ENCODE peak calls at places on chromosome 13, in four cellular contexts. One of them, this sample, is unnamed.

GRCh38 chr13:80084086-80084676 is 256.7 kb downstream of the SPRY2 start:
- DNase-seq in K562: no peak
- DNase-seq in HepG2: no peak
- DNase-seq in Panc1: peak
- DNase-seq in this sample: no peak

GRCh38 chr13:90717451-90717936 is 630.0 kb upstream of the MIR17HG start:
- DNase-seq in K562: no peak
- DNase-seq in HepG2: no peak
- DNase-seq in Panc1: no peak
- DNase-seq in this sample: peak

GRCh38 chr13:75467009-75467728 is 14.8 kb downstream of the TBC1D4 start:
- DNase-seq in K562: no peak
- DNase-seq in HepG2: peak
- DNase-seq in Panc1: no peak
- DNase-seq in this sample: no peak

GRCh38 chr13:109160357-109160756 is 530.9 kb downstream of the MYO16 start:
- DNase-seq in K562: no peak
- DNase-seq in Panc1: no peak
- DNase-seq in HepG2: no peak
- DNase-seq in this sample: no peak

GRCh38 chr13:103839460-103839859 is 773.2 kb upstream of the SLC10A2 start:
- DNase-seq in Panc1: no peak
- DNase-seq in K562: no peak
- DNase-seq in HepG2: no peak
- DNase-seq in this sample: no peak

GRCh38 chr13:111661776-111662175 is 341.3 kb downstream of the TEX29 start:
- DNase-seq in K562: no peak
- DNase-seq in Panc1: no peak
- DNase-seq in HepG2: no peak
- DNase-seq in this sample: no peak

GRCh38 chr13:111532111-111532510 is 211.7 kb downstream of the TEX29 start:
- DNase-seq in HepG2: no peak
- DNase-seq in Panc1: no peak
- DNase-seq in K562: no peak
- DNase-seq in this sample: no peak

GRCh38 chr13:27830010-27830409 is 37.7 kb downstream of the GSX1 start:
- DNase-seq in Panc1: no peak
- DNase-seq in HepG2: no peak
- DNase-seq in K562: peak
- DNase-seq in this sample: peak

GRCh38 chr13:65595881-65596280 is 1634.3 kb downstream of the PCDH9 start:
- DNase-seq in Panc1: no peak
- DNase-seq in HepG2: no peak
- DNase-seq in K562: no peak
- DNase-seq in this sample: no peak

GRCh38 chr13:83825676-83826075 is 56.6 kb downstream of the SLITRK1 start:
- DNase-seq in Panc1: no peak
- DNase-seq in K562: no peak
- DNase-seq in HepG2: no peak
- DNase-seq in this sample: no peak

GRCh38 chr13:84050551-84050950 is 168.3 kb upstream of the SLITRK1 start:
- DNase-seq in K562: no peak
- DNase-seq in Panc1: no peak
- DNase-seq in HepG2: no peak
- DNase-seq in this sample: no peak

GRCh38 chr13:101945435-101945834 is 456.4 kb downstream of the FGF14 start:
- DNase-seq in Panc1: no peak
- DNase-seq in HepG2: no peak
- DNase-seq in K562: no peak
- DNase-seq in this sample: no peak

GRCh38 chr13:27619711-27620376 is 485 bp downstream of the LNX2 start:
- DNase-seq in Panc1: no peak
- DNase-seq in K562: no peak
- DNase-seq in HepG2: peak
- DNase-seq in this sample: no peak

GRCh38 chr13:73519720-73520119 is 460.9 kb downstream of the KLF5 start:
- DNase-seq in K562: no peak
- DNase-seq in Panc1: no peak
- DNase-seq in HepG2: no peak
- DNase-seq in this sample: no peak
- TF ChIP-seq TCF7L2 in K562: no peak
- TF ChIP-seq TCF7L2 in Panc1: no peak
- TF ChIP-seq TCF7L2 in HepG2: no peak
- TF ChIP-seq TCF7L2 in this sample: no peak

GRCh38 chr13:23609414-23610186 is 39.4 kb downstream of the TNFRSF19 start:
- DNase-seq in K562: no peak
- DNase-seq in Panc1: no peak
- DNase-seq in HepG2: no peak
- DNase-seq in this sample: no peak

GRCh38 chr13:23608138-23608537 is 37.9 kb downstream of the TNFRSF19 start:
- DNase-seq in Panc1: no peak
- DNase-seq in HepG2: no peak
- DNase-seq in K562: no peak
- DNase-seq in this sample: no peak

GRCh38 chr13:23610966-23611486 is 40.8 kb downstream of the TNFRSF19 start:
- DNase-seq in HepG2: no peak
- DNase-seq in Panc1: no peak
- DNase-seq in K562: no peak
- DNase-seq in this sample: no peak

GRCh38 chr13:23610187-23610576 is 40.0 kb downstream of the TNFRSF19 start:
- DNase-seq in K562: no peak
- DNase-seq in HepG2: peak
- DNase-seq in Panc1: no peak
- DNase-seq in this sample: no peak

DNA sequence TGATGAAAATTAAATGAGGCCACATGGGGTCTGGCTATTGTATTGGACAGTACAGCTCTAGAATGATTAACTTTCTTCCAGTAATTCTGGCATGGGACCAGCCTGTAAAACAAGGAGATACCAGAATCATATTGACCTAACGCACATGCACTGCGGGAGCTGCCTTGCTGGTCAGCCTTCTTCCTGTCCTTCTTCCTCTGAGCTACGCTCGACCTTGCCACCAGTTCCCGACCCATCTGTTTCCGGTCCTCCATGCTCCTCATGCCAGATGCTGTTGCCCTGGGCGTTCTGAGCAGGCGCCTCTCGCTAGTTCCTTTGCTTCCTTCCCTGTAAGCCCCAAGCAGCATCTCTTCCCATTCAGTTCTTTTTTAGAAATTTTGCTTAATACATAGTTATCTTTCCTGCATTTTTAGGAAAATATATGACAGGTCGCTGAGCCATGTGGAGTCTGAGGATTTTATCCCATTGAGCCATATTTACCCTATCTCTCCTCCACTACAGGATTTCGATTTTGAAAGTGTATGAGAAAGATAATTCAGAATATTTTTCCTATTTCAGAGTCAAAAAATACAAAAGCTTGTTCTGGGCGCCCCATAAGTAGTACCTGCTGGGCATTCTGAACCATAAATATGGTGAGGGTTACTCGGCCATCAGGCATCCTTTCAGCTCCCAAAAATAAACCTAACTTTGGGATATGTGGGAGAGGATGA is 38.6 kb downstream of the TNFRSF19 start:
- DNase-seq in K562: no peak
- DNase-seq in Panc1: no peak
- DNase-seq in HepG2: peak
- DNase-seq in this sample: no peak
- TF ChIP-seq TCF7L2 in K562: no peak
- TF ChIP-seq TCF7L2 in Panc1: no peak
- TF ChIP-seq TCF7L2 in HepG2: no peak
- TF ChIP-seq TCF7L2 in this sample: no peak

GRCh38 chr13:35475960-35476943 is at the start of gene MAB21L1:
- DNase-seq in HepG2: no peak
- DNase-seq in K562: no peak
- DNase-seq in Panc1: no peak
- DNase-seq in this sample: no peak

GRCh38 chr13:35472308-35473008 is 4.0 kb downstream of the MAB21L1 start:
- DNase-seq in K562: no peak
- DNase-seq in HepG2: no peak
- DNase-seq in Panc1: no peak
- DNase-seq in this sample: no peak

GRCh38 chr13:35478384-35479222 is 2.1 kb upstream of the MAB21L1 start:
- DNase-seq in HepG2: no peak
- DNase-seq in Panc1: no peak
- DNase-seq in K562: no peak
- DNase-seq in this sample: no peak

GRCh38 chr13:35474551-35474950 is 1.9 kb downstream of the MAB21L1 start:
- DNase-seq in Panc1: no peak
- DNase-seq in HepG2: no peak
- DNase-seq in K562: no peak
- DNase-seq in this sample: no peak

GRCh38 chr13:35475131-35475959 is 1.1 kb downstream of the MAB21L1 start:
- DNase-seq in Panc1: no peak
- DNase-seq in K562: no peak
- DNase-seq in HepG2: no peak
- DNase-seq in this sample: no peak
- TF ChIP-seq TCF7L2 in Panc1: no peak
- TF ChIP-seq TCF7L2 in K562: no peak
- TF ChIP-seq TCF7L2 in HepG2: no peak
- TF ChIP-seq TCF7L2 in this sample: no peak

GRCh38 chr13:44396963-44397580 is 23.4 kb downstream of the SERP2 start:
- DNase-seq in HepG2: no peak
- DNase-seq in K562: peak
- DNase-seq in Panc1: no peak
- DNase-seq in this sample: no peak
- TF ChIP-seq TCF7L2 in HepG2: no peak
- TF ChIP-seq TCF7L2 in K562: no peak
- TF ChIP-seq TCF7L2 in Panc1: no peak
- TF ChIP-seq TCF7L2 in this sample: no peak

DNA sequence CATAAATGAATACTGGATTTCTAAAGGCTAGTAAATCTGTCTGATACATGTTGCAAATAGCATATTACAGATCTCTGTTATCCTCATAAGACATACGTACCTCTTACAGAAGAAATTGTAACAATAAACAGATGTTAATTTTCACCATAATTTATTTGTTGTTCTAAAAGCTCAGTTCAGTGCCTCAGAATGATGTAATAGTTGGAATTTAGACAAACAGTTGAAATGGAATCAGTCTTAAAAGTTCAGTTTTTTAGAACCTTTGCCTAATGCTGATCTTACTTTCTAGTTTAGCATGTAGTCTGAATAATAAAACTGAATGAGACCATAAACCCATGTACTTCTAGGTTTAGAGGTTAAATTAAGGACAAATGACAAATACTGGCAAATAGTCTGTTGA is 43.2 kb downstream of the B3GLCT start:
- DNase-seq in HepG2: no peak
- DNase-seq in K562: no peak
- DNase-seq in Panc1: no peak
- DNase-seq in this sample: no peak
- TF ChIP-seq TCF7L2 in HepG2: no peak
- TF ChIP-seq TCF7L2 in K562: no peak
- TF ChIP-seq TCF7L2 in Panc1: no peak
- TF ChIP-seq TCF7L2 in this sample: no peak

DNA sequence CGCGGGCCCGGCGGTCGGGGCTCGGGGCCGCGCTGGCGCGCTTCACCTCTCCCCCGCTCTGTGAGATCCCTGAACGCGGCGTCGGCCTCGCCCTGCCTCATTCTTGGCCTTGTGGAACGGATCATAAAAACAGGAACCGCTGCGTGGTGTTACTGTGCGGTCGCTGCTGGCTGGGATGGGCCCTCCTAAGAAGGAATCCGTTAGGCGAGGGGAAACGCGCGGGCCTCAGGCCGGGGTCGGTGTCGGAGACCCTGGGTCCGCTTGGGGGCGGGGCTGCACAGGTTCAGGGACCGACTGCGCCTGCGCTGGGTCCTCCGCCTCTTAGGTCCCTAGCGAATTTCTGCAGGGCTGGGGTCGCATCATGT is 381 bp downstream of the CKAP2 start:
- DNase-seq in HepG2: peak
- DNase-seq in K562: peak
- DNase-seq in Panc1: peak
- DNase-seq in this sample: peak
- TF ChIP-seq TCF7L2 in HepG2: no peak
- TF ChIP-seq TCF7L2 in K562: no peak
- TF ChIP-seq TCF7L2 in Panc1: no peak
- TF ChIP-seq TCF7L2 in this sample: no peak

DNA sequence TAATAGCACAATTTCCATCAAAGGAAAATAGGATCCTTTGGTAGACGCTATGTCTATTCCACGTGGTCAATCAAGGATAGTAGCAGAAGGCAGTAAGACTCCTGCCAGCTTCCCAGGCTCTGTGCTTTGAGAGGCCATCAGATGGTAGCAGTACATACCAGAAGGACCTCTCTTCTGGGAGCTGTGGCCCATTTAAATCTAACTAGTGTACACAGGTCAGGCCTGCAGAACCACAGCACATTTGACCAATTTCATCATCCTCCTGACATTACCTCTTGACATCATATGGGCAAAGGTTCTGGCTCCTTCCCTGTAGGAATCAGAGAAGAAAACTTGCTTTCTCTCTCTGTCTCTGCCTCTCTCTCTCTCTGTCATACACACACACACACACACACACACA is 229.6 kb upstream of the HTR2A start:
- DNase-seq in HepG2: no peak
- DNase-seq in K562: no peak
- DNase-seq in Panc1: no peak
- DNase-seq in this sample: no peak
- TF ChIP-seq TCF7L2 in HepG2: no peak
- TF ChIP-seq TCF7L2 in K562: no peak
- TF ChIP-seq TCF7L2 in Panc1: no peak
- TF ChIP-seq TCF7L2 in this sample: no peak

GRCh38 chr13:45615501-45616101 is at the start of gene ERICH6B:
- DNase-seq in HepG2: no peak
- DNase-seq in K562: no peak
- DNase-seq in Panc1: no peak
- DNase-seq in this sample: no peak
- TF ChIP-seq TCF7L2 in HepG2: no peak
- TF ChIP-seq TCF7L2 in K562: no peak
- TF ChIP-seq TCF7L2 in Panc1: no peak
- TF ChIP-seq TCF7L2 in this sample: no peak

DNA sequence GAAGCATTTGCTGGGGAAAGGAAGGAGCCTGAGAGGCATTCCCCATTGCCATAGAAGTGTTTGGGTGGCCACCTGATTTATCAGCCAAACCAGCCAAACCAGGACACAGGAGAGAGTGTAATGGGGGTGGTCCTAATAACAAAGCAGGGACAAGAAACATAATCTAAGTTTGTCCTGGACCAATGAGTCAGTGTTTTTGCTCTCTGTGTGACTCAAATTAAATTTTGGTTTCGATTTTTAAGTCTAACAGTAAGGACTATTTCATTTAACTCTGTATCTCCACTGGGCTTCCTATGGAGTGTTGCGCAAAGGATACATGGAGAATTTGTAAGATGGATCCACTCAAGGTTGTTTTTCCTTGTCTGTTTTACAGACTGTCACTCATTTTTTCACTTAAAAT is 19.5 kb upstream of the TRPC4 start:
- DNase-seq in HepG2: no peak
- DNase-seq in Panc1: no peak
- DNase-seq in K562: no peak
- DNase-seq in this sample: no peak
- TF ChIP-seq TCF7L2 in HepG2: no peak
- TF ChIP-seq TCF7L2 in Panc1: no peak
- TF ChIP-seq TCF7L2 in K562: no peak
- TF ChIP-seq TCF7L2 in this sample: no peak

This sample was measured in HCT116.